ENCODE peak calls at places on chromosomes 12 and 14, in six cellular contexts. One of them, this sample, is unnamed.

GRCh38 chr12:128859311-128859710 is 6.0 kb downstream of the GLT1D1 start:
- DNase-seq in H7: no peak
- DNase-seq in bronchial epithelial cell: no peak
- DNase-seq in amniotic stem cell: no peak
- DNase-seq in RWPE1: no peak
- DNase-seq in T-helper 2 cell: no peak
- DNase-seq in this sample: no peak

GRCh38 chr12:85733441-85733840 is 102.8 kb downstream of the RASSF9 start:
- DNase-seq in T-helper 2 cell: no peak
- DNase-seq in H7: no peak
- DNase-seq in amniotic stem cell: no peak
- DNase-seq in bronchial epithelial cell: peak
- DNase-seq in RWPE1: no peak
- DNase-seq in this sample: no peak

GRCh38 chr12:120110550-120111501 is 5.7 kb downstream of the RAB35 start:
- DNase-seq in H7: peak
- DNase-seq in bronchial epithelial cell: no peak
- DNase-seq in RWPE1: no peak
- DNase-seq in T-helper 2 cell: peak
- DNase-seq in amniotic stem cell: no peak
- DNase-seq in this sample: no peak

GRCh38 chr12:106446429-106447092 is 89.0 kb downstream of the POLR3B start:
- DNase-seq in RWPE1: no peak
- DNase-seq in H7: no peak
- DNase-seq in amniotic stem cell: no peak
- DNase-seq in T-helper 2 cell: no peak
- DNase-seq in bronchial epithelial cell: no peak
- DNase-seq in this sample: no peak

GRCh38 chr14:35374273-35374681 is 30.3 kb downstream of the NFKBIA start:
- DNase-seq in amniotic stem cell: peak
- DNase-seq in H7: no peak
- DNase-seq in T-helper 2 cell: no peak
- DNase-seq in RWPE1: peak
- DNase-seq in bronchial epithelial cell: peak
- DNase-seq in this sample: no peak

GRCh38 chr12:6534914-6535696 is 788 bp downstream of the GAPDH start:
- DNase-seq in RWPE1: peak
- DNase-seq in amniotic stem cell: peak
- DNase-seq in T-helper 2 cell: peak
- DNase-seq in bronchial epithelial cell: peak
- DNase-seq in H7: peak
- DNase-seq in this sample: peak

GRCh38 chr12:54937376-54937775 is 47.2 kb downstream of the TESPA1 start:
- DNase-seq in RWPE1: no peak
- DNase-seq in amniotic stem cell: no peak
- DNase-seq in T-helper 2 cell: no peak
- DNase-seq in bronchial epithelial cell: peak
- DNase-seq in H7: no peak
- DNase-seq in this sample: no peak

GRCh38 chr12:80769553-80770140 is 52.9 kb downstream of the MYF5 start:
- DNase-seq in T-helper 2 cell: no peak
- DNase-seq in bronchial epithelial cell: no peak
- DNase-seq in amniotic stem cell: no peak
- DNase-seq in H7: no peak
- DNase-seq in RWPE1: no peak
- DNase-seq in this sample: no peak

GRCh38 chr12:401235-402126 is at the start of gene CCDC77:
- DNase-seq in H7: peak
- DNase-seq in T-helper 2 cell: peak
- DNase-seq in bronchial epithelial cell: peak
- DNase-seq in RWPE1: peak
- DNase-seq in amniotic stem cell: no peak
- DNase-seq in this sample: no peak

GRCh38 chr12:11134300-11134699 is at the start of gene TAS2R30:
- DNase-seq in T-helper 2 cell: no peak
- DNase-seq in H7: no peak
- DNase-seq in bronchial epithelial cell: peak
- DNase-seq in RWPE1: no peak
- DNase-seq in amniotic stem cell: no peak
- DNase-seq in this sample: no peak

GRCh38 chr12:112473056-112473455 is 54.3 kb downstream of the PTPN11 start:
- DNase-seq in bronchial epithelial cell: peak
- DNase-seq in amniotic stem cell: no peak
- DNase-seq in RWPE1: no peak
- DNase-seq in T-helper 2 cell: no peak
- DNase-seq in H7: no peak
- DNase-seq in this sample: no peak

GRCh38 chr14:65228436-65228835 is 126.1 kb upstream of the MAX start:
- DNase-seq in T-helper 2 cell: no peak
- DNase-seq in amniotic stem cell: no peak
- DNase-seq in RWPE1: no peak
- DNase-seq in bronchial epithelial cell: no peak
- DNase-seq in H7: no peak
- DNase-seq in this sample: no peak

GRCh38 chr12:72738811-72739210 is 466.6 kb downstream of the TRHDE start:
- DNase-seq in T-helper 2 cell: no peak
- DNase-seq in bronchial epithelial cell: no peak
- DNase-seq in amniotic stem cell: no peak
- DNase-seq in RWPE1: no peak
- DNase-seq in H7: no peak
- DNase-seq in this sample: no peak

GRCh38 chr12:64680235-64680634 is 69.9 kb downstream of the RASSF3 start:
- DNase-seq in H7: no peak
- DNase-seq in bronchial epithelial cell: peak
- DNase-seq in RWPE1: peak
- DNase-seq in T-helper 2 cell: no peak
- DNase-seq in amniotic stem cell: no peak
- DNase-seq in this sample: no peak

GRCh38 chr12:125079943-125080645 is 14.9 kb downstream of the AACS start:
- DNase-seq in H7: no peak
- DNase-seq in T-helper 2 cell: no peak
- DNase-seq in bronchial epithelial cell: peak
- DNase-seq in amniotic stem cell: no peak
- DNase-seq in RWPE1: peak
- DNase-seq in this sample: no peak

GRCh38 chr12:89346741-89347324 is 5.5 kb downstream of the DUSP6 start:
- DNase-seq in RWPE1: peak
- DNase-seq in H7: no peak
- DNase-seq in T-helper 2 cell: no peak
- DNase-seq in bronchial epithelial cell: peak
- DNase-seq in amniotic stem cell: no peak
- DNase-seq in this sample: no peak

GRCh38 chr12:103172447-103173112 is 215.1 kb downstream of the ASCL1 start:
- DNase-seq in bronchial epithelial cell: no peak
- DNase-seq in RWPE1: no peak
- DNase-seq in amniotic stem cell: no peak
- DNase-seq in H7: no peak
- DNase-seq in T-helper 2 cell: no peak
- DNase-seq in this sample: no peak

GRCh38 chr12:12881495-12881894 is 9.9 kb upstream of the GPRC5A start:
- DNase-seq in H7: no peak
- DNase-seq in T-helper 2 cell: no peak
- DNase-seq in RWPE1: no peak
- DNase-seq in amniotic stem cell: no peak
- DNase-seq in bronchial epithelial cell: peak
- DNase-seq in this sample: no peak

This sample was measured in NK-92 treated with Interleukin-12 subunit alpha and Interleukin-12 subunit beta, amount 100 ng/mL, for 24 hours.